ENCODE peak calls at places on chromosomes 5 and 9, in four cellular contexts. E is GM12878, Z is HL-60, H is K562. B is an unnamed sample.

GRCh38 chr9:15370496-15371464 is 51.9 kb upstream of the SNAPC3 start:
- DNase-seq in E (no peak), Z (no peak), H (peak), B (no peak)

GRCh38 chr9:37534901-37535300 is 41.3 kb downstream of the FBXO10 start:
- DNase-seq in E (no peak), Z (no peak), H (no peak), B (no peak)

GRCh38 chr5:133797167-133797566 is 171.3 kb downstream of the C5orf15 start:
- DNase-seq in E (no peak), Z (no peak), H (no peak), B (no peak)

GRCh38 chr9:115109486-115109885 is 8.5 kb downstream of the TNC start:
- DNase-seq in E (no peak), Z (no peak), H (no peak), B (no peak)

GRCh38 chr9:81589819-81590218 is 99.5 kb downstream of the TLE1 start:
- DNase-seq in E (no peak), Z (no peak), H (no peak), B (no peak)

GRCh38 chr9:36218011-36218410 is 27.3 kb downstream of the CLTA start:
- DNase-seq in E (no peak), Z (no peak), H (no peak), B (no peak)

GRCh38 chr5:318341-318897 is 3.1 kb upstream of the AHRR start:
- DNase-seq in E (no peak), Z (no peak), H (no peak), B (no peak)

GRCh38 chr5:123125953-123126352 is 36.9 kb downstream of the PRDM6 start:
- DNase-seq in E (no peak), Z (no peak), H (no peak), B (no peak)

GRCh38 chr5:147303976-147304375 is 69.2 kb downstream of the STK32A start:
- DNase-seq in E (no peak), Z (no peak), H (no peak), B (no peak)

GRCh38 chr5:137036630-137037029 is 462.5 kb downstream of the SPOCK1 start:
- DNase-seq in E (no peak), Z (no peak), H (no peak), B (no peak)

GRCh38 chr5:140801494-140801841 is 611 bp downstream of the PCDHA3 start:
- DNase-seq in E (no peak), Z (no peak), H (no peak), B (no peak)

GRCh38 chr9:121780177-121780576 is 128.7 kb downstream of the DAB2IP start:
- DNase-seq in E (no peak), Z (no peak), H (no peak), B (no peak)

GRCh38 chr9:87909310-87910041 is 8.3 kb upstream of the SPATA31C1 start:
- DNase-seq in E (no peak), Z (no peak), H (peak), B (no peak)

GRCh38 chr5:174760721-174761120 is 36.3 kb downstream of the MSX2 start:
- DNase-seq in E (no peak), Z (no peak), H (no peak), B (no peak)

GRCh38 chr5:88555658-88556057 is 287.0 kb upstream of the TMEM161B start:
- DNase-seq in E (no peak), Z (no peak), H (no peak), B (no peak)

GRCh38 chr5:476102-476813 is 33.3 kb downstream of the EXOC3 start:
- DNase-seq in E (no peak), Z (no peak), H (no peak), B (no peak)

GRCh38 chr9:94156549-94157407 is 72.5 kb downstream of the PTPDC1 start:
- DNase-seq in E (no peak), Z (peak), H (peak), B (no peak)

GRCh38 chr9:113185271-113185670 is 34.5 kb downstream of the SLC31A2 start:
- DNase-seq in E (no peak), Z (no peak), H (no peak), B (no peak)

GRCh38 chr9:90287567-90288274 is 354.9 kb downstream of the DIRAS2 start:
- DNase-seq in E (peak), Z (no peak), H (no peak), B (peak)

GRCh38 chr5:136080483-136081180 is 51.8 kb downstream of the TGFBI start:
- DNase-seq in E (peak), Z (no peak), H (peak), B (peak)

GRCh38 chr9:99835581-99835980 is 13.9 kb downstream of the NR4A3 start:
- DNase-seq in E (no peak), Z (no peak), H (no peak), B (no peak)

GRCh38 chr5:172109749-172110148 is 78.3 kb downstream of the STK10 start:
- DNase-seq in E (no peak), Z (no peak), H (no peak), B (no peak)

DNA sequence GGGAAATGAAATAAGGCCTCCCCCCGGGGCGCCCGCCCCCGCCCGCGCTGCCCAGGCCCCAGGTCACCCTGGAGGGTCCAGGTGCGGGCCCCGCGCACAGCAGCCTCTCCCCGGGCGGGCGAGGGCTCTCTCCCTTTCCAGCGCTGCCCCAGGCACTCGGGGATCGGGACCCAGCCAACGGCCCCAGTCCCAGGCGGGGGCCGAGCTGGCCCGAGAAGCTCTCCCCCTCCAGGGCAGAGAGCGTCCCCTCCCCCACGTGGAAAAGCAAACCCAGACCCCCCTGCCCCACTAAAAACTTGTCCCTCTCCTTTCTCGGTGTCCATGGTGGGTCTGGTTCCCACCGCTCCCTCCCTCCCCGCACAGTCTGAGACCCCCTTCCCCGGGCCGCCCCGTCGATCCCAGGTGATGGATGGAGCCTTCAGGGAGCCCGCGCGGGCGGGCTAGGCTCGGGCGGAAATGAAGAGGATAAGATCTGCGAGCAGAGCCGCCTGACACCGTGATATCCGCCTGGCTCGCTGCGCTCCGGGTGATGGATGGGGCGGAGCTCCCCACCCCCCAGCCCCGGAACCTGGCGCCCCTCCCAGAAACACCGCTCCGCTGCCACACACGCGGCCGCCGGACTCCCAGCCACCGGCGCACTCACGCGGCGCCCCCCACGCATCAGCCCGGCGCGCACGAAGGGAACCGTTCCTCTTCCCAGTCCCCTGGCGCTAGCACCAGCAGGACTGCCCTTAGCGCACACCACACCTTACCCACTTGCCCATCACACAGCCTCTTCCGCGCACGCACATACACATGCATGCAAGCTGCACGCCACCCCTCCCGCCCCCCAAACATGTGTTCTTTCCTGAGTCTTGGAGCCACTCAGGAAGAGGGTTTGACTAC is 81.7 kb upstream of the ZBTB43 start:
- DNase-seq in E (no peak), Z (no peak), H (peak), B (peak)
- TF ChIP-seq POLR2AphosphoS5 in E (no peak), Z (no peak), H (no peak), B (no peak)

DNA sequence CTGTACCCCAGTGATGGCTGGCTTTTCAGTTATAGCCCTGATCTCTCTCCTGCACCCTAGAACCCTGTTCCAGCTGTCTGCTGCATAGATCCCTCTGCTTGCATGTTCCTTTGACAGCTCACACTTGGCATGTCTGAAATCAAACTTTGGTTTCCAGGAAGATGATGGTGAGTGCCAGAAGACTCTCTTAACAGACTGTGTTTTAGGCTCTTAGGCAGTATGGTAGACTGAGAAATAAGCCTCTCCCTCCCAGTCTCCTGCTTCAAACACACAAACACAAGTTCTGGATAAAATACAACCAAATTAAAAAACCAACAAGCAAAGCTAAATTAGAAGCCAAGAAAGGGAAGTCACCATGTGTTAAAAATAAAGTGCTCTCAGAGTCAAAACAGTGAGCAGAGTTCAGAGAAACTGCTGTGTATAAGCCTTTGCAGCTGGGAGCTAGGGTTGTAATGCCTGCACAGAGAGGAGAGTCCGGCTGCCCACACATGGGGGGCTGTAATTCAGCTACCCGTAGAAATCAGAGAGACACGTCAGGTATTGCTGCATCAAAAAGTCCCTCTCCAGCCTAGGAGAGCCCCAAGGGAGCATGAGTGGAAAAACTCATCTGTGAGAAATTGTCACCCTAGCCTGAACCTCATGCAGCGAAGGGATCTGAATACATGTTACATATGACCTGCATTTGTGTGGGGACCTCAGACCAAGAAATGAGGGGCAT is 62.6 kb downstream of the ANGPTL2 start:
- DNase-seq in E (peak), Z (no peak), H (no peak), B (no peak)
- TF ChIP-seq SPI1 in E (no peak), Z (no peak), H (no peak), B (no peak)

DNA sequence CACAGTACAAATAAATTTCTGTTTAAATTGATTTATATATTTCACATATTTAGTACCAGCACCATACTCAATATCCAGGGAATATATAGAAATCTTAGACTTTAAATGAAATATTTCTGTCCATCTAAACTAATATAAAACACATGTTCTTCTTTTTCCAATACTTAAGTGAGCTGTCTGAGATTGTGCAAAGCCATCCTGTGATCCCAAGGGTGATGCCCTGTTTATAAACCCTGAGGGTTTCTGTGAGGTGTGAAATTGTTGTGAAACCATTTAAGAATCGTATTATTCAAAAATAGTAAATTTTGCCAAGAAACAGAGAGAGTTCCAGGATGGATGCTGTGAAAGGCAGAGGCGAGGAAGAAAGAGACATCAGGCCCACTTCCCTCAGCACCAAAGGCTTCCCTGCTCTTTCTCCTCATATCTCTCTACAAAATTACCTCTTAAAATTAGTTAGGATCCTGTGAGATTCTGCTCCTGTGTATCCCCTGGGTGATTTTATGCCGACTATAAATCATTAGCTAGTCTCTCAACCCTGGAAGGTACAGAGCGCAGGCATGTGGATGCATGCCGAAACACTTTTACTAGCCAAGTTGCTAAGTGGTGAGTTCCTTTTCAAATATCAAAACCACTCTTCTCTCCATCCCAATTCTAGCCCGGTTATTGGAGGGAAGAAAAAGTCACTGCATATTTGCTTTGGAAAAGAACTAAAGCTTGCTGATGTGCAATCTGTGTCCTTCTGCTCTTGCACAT is 183.0 kb downstream of the GLIS3 start:
- DNase-seq in E (no peak), Z (no peak), H (no peak), B (no peak)
- TF ChIP-seq POLR2AphosphoS5 in E (no peak), Z (no peak), H (no peak), B (no peak)

DNA sequence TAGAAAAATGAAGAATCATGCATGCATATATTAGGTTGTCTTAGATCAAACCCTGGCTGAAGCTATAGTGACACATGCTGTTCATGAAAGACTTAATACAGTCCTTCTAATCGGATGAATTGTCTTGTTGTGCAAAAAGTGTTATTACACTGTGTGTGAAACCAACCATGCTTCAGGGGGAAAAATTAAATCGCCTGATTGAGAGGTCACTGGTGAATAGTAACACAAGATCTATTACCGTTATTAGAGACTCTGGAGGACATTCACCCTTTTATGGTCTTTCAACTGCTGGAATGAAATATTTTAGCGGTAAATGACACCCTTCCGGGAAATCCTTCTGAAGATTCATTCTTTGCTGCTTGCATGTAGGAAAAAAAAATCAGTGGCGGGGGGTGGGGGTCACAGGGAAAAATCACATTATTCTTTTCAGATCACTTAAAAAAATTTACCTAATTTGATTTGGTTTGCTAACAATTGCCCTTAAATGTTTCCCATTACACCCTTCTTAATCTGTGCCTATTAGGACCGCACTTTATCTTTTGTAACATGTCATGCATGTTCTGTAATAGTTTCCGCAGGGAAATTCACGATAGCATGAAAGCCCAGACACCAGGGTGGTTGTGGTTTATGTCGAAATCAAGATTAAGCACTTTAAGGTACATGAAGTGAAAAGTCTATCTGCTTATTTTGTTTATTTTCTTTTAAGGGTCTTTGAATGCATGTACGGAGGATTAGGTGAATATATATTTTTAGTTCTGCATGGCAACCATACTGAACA is 120.6 kb downstream of the FOCAD start:
- DNase-seq in E (no peak), Z (peak), H (no peak), B (no peak)
- TF ChIP-seq SPI1 in E (no peak), Z (no peak), H (no peak), B (no peak)

GRCh38 chr5:112976432-112977309 is at the start of gene DCP2:
- DNase-seq in E (peak), Z (peak), H (peak), B (peak)
- TF ChIP-seq POLR2AphosphoS5 in E (peak), Z (peak), H (peak), B (peak)

B was measured in GM12891.